ENCODE peak calls at places on chromosomes 3 and 15, in nine cellular contexts. R is ureter; M is T-cell; F is DMS153; L is fibroblast of gingiva; P is naive thymus-derived CD4-positive, alpha-beta T cell; K is tibial nerve; C is endothelial cell; I is amygdala. Z is an unnamed sample.

GRCh38 chr3:128748527-128748926 is 22.5 kb downstream of the RAB7A start:
- DNase-seq in R (no peak), M (no peak), F (no peak), L (no peak), P (no peak), K (no peak), C (no peak), I (no peak), Z (no peak)

GRCh38 chr3:99532246-99532645 is 106.1 kb upstream of the COL8A1 start:
- DNase-seq in R (peak), M (no peak), F (no peak), L (peak), P (no peak), K (no peak), C (peak), I (peak), Z (no peak)

GRCh38 chr15:59406446-59406845 is 31.5 kb upstream of the FAM81A start:
- DNase-seq in R (no peak), M (no peak), F (no peak), L (no peak), P (no peak), K (no peak), C (no peak), I (no peak), Z (no peak)

GRCh38 chr3:183584246-183584913 is 28.9 kb upstream of the KLHL6 start:
- DNase-seq in R (peak), M (no peak), F (no peak), L (peak), P (no peak), K (peak), C (peak), I (peak), Z (no peak)

GRCh38 chr3:182969277-182969676 is 11.1 kb downstream of the DCUN1D1 start:
- DNase-seq in R (no peak), M (no peak), F (no peak), L (peak), P (no peak), K (no peak), C (no peak), I (no peak), Z (no peak)

GRCh38 chr3:107765524-107765923 is 242.8 kb downstream of the BBX start:
- DNase-seq in R (no peak), M (no peak), F (no peak), L (no peak), P (no peak), K (no peak), C (no peak), I (no peak), Z (no peak)

GRCh38 chr3:187044871-187045552 is 94.3 kb downstream of the RPL39L start:
- DNase-seq in R (no peak), M (no peak), F (no peak), L (no peak), P (no peak), K (no peak), C (no peak), I (no peak), Z (no peak)

GRCh38 chr15:64568765-64569164 is 108.4 kb downstream of the ZNF609 start:
- DNase-seq in R (no peak), M (no peak), F (no peak), L (no peak), P (no peak), K (no peak), C (no peak), I (no peak), Z (no peak)

GRCh38 chr15:52100807-52101206 is 11.8 kb downstream of the BCL2L10 start:
- DNase-seq in R (peak), M (no peak), F (no peak), L (peak), P (no peak), K (peak), C (no peak), I (no peak), Z (no peak)

GRCh38 chr3:160378331-160379109 is 20.5 kb downstream of the IFT80 start:
- DNase-seq in R (no peak), M (no peak), F (no peak), L (no peak), P (no peak), K (no peak), C (no peak), I (no peak), Z (no peak)

GRCh38 chr3:56802411-56802745 is 629 bp upstream of the ARHGEF3 start:
- DNase-seq in R (no peak), M (no peak), F (no peak), L (no peak), P (no peak), K (no peak), C (no peak), I (no peak), Z (no peak)

GRCh38 chr3:77601853-77602440 is 562.0 kb downstream of the ROBO2 start:
- DNase-seq in R (no peak), M (no peak), F (no peak), L (no peak), P (no peak), K (no peak), C (no peak), I (no peak), Z (no peak)

GRCh38 chr3:188788621-188789081 is 383.1 kb upstream of the TPRG1 start:
- DNase-seq in R (no peak), M (peak), F (no peak), L (peak), P (peak), K (no peak), C (no peak), I (no peak), Z (peak)

GRCh38 chr15:28969511-28970085 is 83.8 kb downstream of the APBA2 start:
- DNase-seq in R (no peak), M (no peak), F (no peak), L (no peak), P (no peak), K (no peak), C (no peak), I (peak), Z (no peak)

GRCh38 chr3:179416681-179417080 is 34.6 kb downstream of the GNB4 start:
- DNase-seq in R (no peak), M (no peak), F (no peak), L (peak), P (no peak), K (no peak), C (no peak), I (no peak), Z (no peak)

GRCh38 chr3:124256156-124256555 is 264.2 kb upstream of the ROPN1 start:
- DNase-seq in R (no peak), M (no peak), F (no peak), L (no peak), P (no peak), K (no peak), C (no peak), I (no peak), Z (no peak)

GRCh38 chr15:91456251-91456718 is 356.2 kb downstream of the SV2B start:
- DNase-seq in R (no peak), M (no peak), F (no peak), L (no peak), P (no peak), K (no peak), C (no peak), I (no peak), Z (no peak)

GRCh38 chr3:141076821-141077571 is 25.8 kb downstream of the SPSB4 start:
- DNase-seq in R (peak), M (no peak), F (peak), L (no peak), P (peak), K (no peak), C (no peak), I (peak), Z (no peak)

GRCh38 chr15:99502182-99502581 is 63.6 kb upstream of the MEF2A start:
- DNase-seq in R (peak), M (no peak), F (no peak), L (no peak), P (no peak), K (no peak), C (no peak), I (no peak), Z (peak)

GRCh38 chr3:187714404-187714979 is 12.1 kb upstream of the RTP2 start:
- DNase-seq in R (peak), M (peak), F (peak), L (peak), P (peak), K (peak), C (peak), I (peak), Z (peak)

GRCh38 chr3:94360982-94361381 is 298.1 kb downstream of the NSUN3 start:
- DNase-seq in R (peak), M (no peak), F (no peak), L (peak), P (no peak), K (no peak), C (no peak), I (no peak), Z (no peak)

GRCh38 chr15:37106490-37107001 is 6.2 kb upstream of the MEIS2 start:
- DNase-seq in R (peak), M (no peak), F (no peak), L (no peak), P (no peak), K (no peak), C (peak), I (peak), Z (no peak)

GRCh38 chr3:133949438-133949837 is 53.8 kb upstream of the RAB6B start:
- DNase-seq in R (no peak), M (no peak), F (peak), L (no peak), P (no peak), K (no peak), C (no peak), I (no peak), Z (no peak)

GRCh38 chr3:13177641-13178040 is 104.4 kb upstream of the IQSEC1 start:
- DNase-seq in R (no peak), M (no peak), F (no peak), L (no peak), P (no peak), K (no peak), C (no peak), I (no peak), Z (no peak)

GRCh38 chr3:116112686-116113085 is 332.6 kb downstream of the LSAMP start:
- DNase-seq in R (no peak), M (no peak), F (no peak), L (peak), P (no peak), K (no peak), C (no peak), I (no peak), Z (no peak)

GRCh38 chr3:147431746-147432145 is 22.6 kb downstream of the ZIC1 start:
- DNase-seq in R (no peak), M (no peak), F (no peak), L (peak), P (no peak), K (no peak), C (no peak), I (no peak), Z (no peak)

GRCh38 chr15:37877851-37878577 is 56.4 kb upstream of the TMCO5A start:
- DNase-seq in R (no peak), M (no peak), F (no peak), L (peak), P (no peak), K (no peak), C (no peak), I (no peak), Z (no peak)

GRCh38 chr15:38877471-38877870 is 312.9 kb upstream of the RASGRP1 start:
- DNase-seq in R (no peak), M (no peak), F (no peak), L (peak), P (no peak), K (no peak), C (no peak), I (no peak), Z (no peak)

GRCh38 chr3:184800349-184800748 is 11.6 kb upstream of the VPS8 start:
- DNase-seq in R (no peak), M (no peak), F (no peak), L (no peak), P (no peak), K (no peak), C (no peak), I (no peak), Z (no peak)

GRCh38 chr3:63993653-63994079 is 29.6 kb downstream of the PSMD6 start:
- DNase-seq in R (peak), M (peak), F (peak), L (peak), P (peak), K (peak), C (peak), I (peak), Z (peak)

GRCh38 chr15:34986326-34987181 is 1.5 kb downstream of the ZNF770 start:
- DNase-seq in R (no peak), M (no peak), F (no peak), L (no peak), P (no peak), K (no peak), C (no peak), I (no peak), Z (no peak)

GRCh38 chr3:132421832-132422231 is 4.5 kb downstream of the DNAJC13 start:
- DNase-seq in R (no peak), M (no peak), F (no peak), L (peak), P (no peak), K (no peak), C (no peak), I (no peak), Z (no peak)

GRCh38 chr3:173957646-173958045 is 560.1 kb downstream of the NLGN1 start:
- DNase-seq in R (no peak), M (no peak), F (no peak), L (no peak), P (no peak), K (no peak), C (no peak), I (no peak), Z (no peak)

GRCh38 chr3:194687638-194688206 is 2.0 kb downstream of the FAM43A start:
- DNase-seq in R (peak), M (peak), F (no peak), L (peak), P (peak), K (no peak), C (peak), I (peak), Z (peak)

GRCh38 chr15:82129144-82129692 is 83.4 kb upstream of the MEX3B start:
- DNase-seq in R (no peak), M (no peak), F (no peak), L (no peak), P (no peak), K (no peak), C (no peak), I (no peak), Z (no peak)

GRCh38 chr3:126945171-126945721 is 37.7 kb upstream of the PLXNA1 start:
- DNase-seq in R (no peak), M (no peak), F (no peak), L (no peak), P (no peak), K (no peak), C (no peak), I (no peak), Z (no peak)